ENCODE peak calls at places on chromosomes 5 and 9, in nine cellular contexts. One of them, this sample, is unnamed.

GRCh38 chr5:124843596-124843899 is 97.1 kb upstream of the ZNF608 start:
- DNase-seq in AG04449: no peak
- DNase-seq in RWPE1: no peak
- DNase-seq in GM20000: no peak
- DNase-seq in epithelial cell of proximal tubule: no peak
- DNase-seq in PC-3: no peak
- DNase-seq in cardiac muscle cell: no peak
- DNase-seq in nephron progenitor cell: no peak
- DNase-seq in endothelial cell: no peak
- DNase-seq in this sample: peak

GRCh38 chr9:88777498-88778312 is 213.6 kb upstream of the S1PR3 start:
- DNase-seq in GM20000: no peak
- DNase-seq in AG04449: no peak
- DNase-seq in RWPE1: no peak
- DNase-seq in PC-3: peak
- DNase-seq in cardiac muscle cell: peak
- DNase-seq in nephron progenitor cell: peak
- DNase-seq in epithelial cell of proximal tubule: no peak
- DNase-seq in endothelial cell: peak
- DNase-seq in this sample: peak

GRCh38 chr5:30894811-30895210 is 298.7 kb upstream of the CDH6 start:
- DNase-seq in GM20000: no peak
- DNase-seq in endothelial cell: no peak
- DNase-seq in AG04449: no peak
- DNase-seq in PC-3: peak
- DNase-seq in cardiac muscle cell: no peak
- DNase-seq in RWPE1: no peak
- DNase-seq in nephron progenitor cell: no peak
- DNase-seq in epithelial cell of proximal tubule: peak
- DNase-seq in this sample: no peak

GRCh38 chr5:16992006-16992405 is 55.9 kb upstream of the MYO10 start:
- DNase-seq in nephron progenitor cell: no peak
- DNase-seq in epithelial cell of proximal tubule: no peak
- DNase-seq in RWPE1: no peak
- DNase-seq in GM20000: no peak
- DNase-seq in AG04449: no peak
- DNase-seq in cardiac muscle cell: no peak
- DNase-seq in endothelial cell: no peak
- DNase-seq in PC-3: peak
- DNase-seq in this sample: peak

GRCh38 chr5:132830436-132831094 is at the start of gene SHROOM1:
- DNase-seq in epithelial cell of proximal tubule: no peak
- DNase-seq in PC-3: peak
- DNase-seq in nephron progenitor cell: peak
- DNase-seq in GM20000: peak
- DNase-seq in RWPE1: peak
- DNase-seq in endothelial cell: no peak
- DNase-seq in cardiac muscle cell: peak
- DNase-seq in AG04449: no peak
- DNase-seq in this sample: peak

GRCh38 chr5:168613996-168614395 is 34.8 kb upstream of the PANK3 start:
- DNase-seq in PC-3: peak
- DNase-seq in AG04449: no peak
- DNase-seq in endothelial cell: no peak
- DNase-seq in RWPE1: no peak
- DNase-seq in cardiac muscle cell: no peak
- DNase-seq in GM20000: no peak
- DNase-seq in nephron progenitor cell: no peak
- DNase-seq in epithelial cell of proximal tubule: no peak
- DNase-seq in this sample: no peak

GRCh38 chr9:133738039-133738805 is at the start of gene SARDH:
- DNase-seq in GM20000: peak
- DNase-seq in AG04449: no peak
- DNase-seq in epithelial cell of proximal tubule: no peak
- DNase-seq in PC-3: peak
- DNase-seq in nephron progenitor cell: peak
- DNase-seq in endothelial cell: peak
- DNase-seq in cardiac muscle cell: peak
- DNase-seq in RWPE1: peak
- DNase-seq in this sample: peak

GRCh38 chr5:32136342-32136741 is 37.8 kb downstream of the GOLPH3 start:
- DNase-seq in nephron progenitor cell: no peak
- DNase-seq in RWPE1: no peak
- DNase-seq in AG04449: no peak
- DNase-seq in PC-3: no peak
- DNase-seq in endothelial cell: no peak
- DNase-seq in GM20000: no peak
- DNase-seq in epithelial cell of proximal tubule: no peak
- DNase-seq in cardiac muscle cell: no peak
- DNase-seq in this sample: peak

GRCh38 chr9:86176468-86176867 is 77.1 kb upstream of the GOLM1 start:
- DNase-seq in nephron progenitor cell: no peak
- DNase-seq in AG04449: no peak
- DNase-seq in RWPE1: peak
- DNase-seq in cardiac muscle cell: peak
- DNase-seq in GM20000: no peak
- DNase-seq in endothelial cell: no peak
- DNase-seq in epithelial cell of proximal tubule: no peak
- DNase-seq in PC-3: peak
- DNase-seq in this sample: peak

GRCh38 chr5:140202610-140203009 is 27.6 kb downstream of the CYSTM1 start:
- DNase-seq in PC-3: no peak
- DNase-seq in epithelial cell of proximal tubule: no peak
- DNase-seq in AG04449: no peak
- DNase-seq in endothelial cell: no peak
- DNase-seq in cardiac muscle cell: no peak
- DNase-seq in GM20000: no peak
- DNase-seq in nephron progenitor cell: no peak
- DNase-seq in RWPE1: no peak
- DNase-seq in this sample: no peak

GRCh38 chr5:31106742-31107546 is 86.5 kb upstream of the CDH6 start:
- DNase-seq in GM20000: no peak
- DNase-seq in endothelial cell: no peak
- DNase-seq in nephron progenitor cell: no peak
- DNase-seq in RWPE1: no peak
- DNase-seq in PC-3: peak
- DNase-seq in epithelial cell of proximal tubule: peak
- DNase-seq in cardiac muscle cell: peak
- DNase-seq in AG04449: no peak
- DNase-seq in this sample: no peak

GRCh38 chr5:43115968-43116367 is 4.7 kb upstream of the ZNF131 start:
- DNase-seq in cardiac muscle cell: no peak
- DNase-seq in AG04449: no peak
- DNase-seq in RWPE1: no peak
- DNase-seq in PC-3: no peak
- DNase-seq in epithelial cell of proximal tubule: no peak
- DNase-seq in endothelial cell: no peak
- DNase-seq in nephron progenitor cell: no peak
- DNase-seq in GM20000: no peak
- DNase-seq in this sample: no peak

GRCh38 chr5:4737868-4738267 is 402.3 kb upstream of the ADAMTS16 start:
- DNase-seq in nephron progenitor cell: no peak
- DNase-seq in PC-3: no peak
- DNase-seq in endothelial cell: no peak
- DNase-seq in AG04449: no peak
- DNase-seq in GM20000: no peak
- DNase-seq in RWPE1: no peak
- DNase-seq in epithelial cell of proximal tubule: no peak
- DNase-seq in cardiac muscle cell: no peak
- DNase-seq in this sample: no peak

GRCh38 chr5:179588166-179588565 is 35.3 kb downstream of the HNRNPH1 start:
- DNase-seq in RWPE1: no peak
- DNase-seq in nephron progenitor cell: no peak
- DNase-seq in AG04449: no peak
- DNase-seq in epithelial cell of proximal tubule: no peak
- DNase-seq in PC-3: no peak
- DNase-seq in endothelial cell: no peak
- DNase-seq in cardiac muscle cell: no peak
- DNase-seq in GM20000: no peak
- DNase-seq in this sample: no peak

GRCh38 chr5:132090107-132090506 is 16.5 kb downstream of the CSF2 start:
- DNase-seq in nephron progenitor cell: no peak
- DNase-seq in endothelial cell: no peak
- DNase-seq in PC-3: peak
- DNase-seq in AG04449: no peak
- DNase-seq in RWPE1: peak
- DNase-seq in GM20000: no peak
- DNase-seq in epithelial cell of proximal tubule: peak
- DNase-seq in cardiac muscle cell: peak
- DNase-seq in this sample: peak

GRCh38 chr5:134113908-134114875 is at the start of gene TCF7:
- DNase-seq in AG04449: no peak
- DNase-seq in GM20000: peak
- DNase-seq in PC-3: peak
- DNase-seq in cardiac muscle cell: peak
- DNase-seq in nephron progenitor cell: peak
- DNase-seq in endothelial cell: peak
- DNase-seq in epithelial cell of proximal tubule: no peak
- DNase-seq in RWPE1: peak
- DNase-seq in this sample: peak

GRCh38 chr9:91033270-91033669 is 231.7 kb downstream of the SYK start:
- DNase-seq in PC-3: no peak
- DNase-seq in epithelial cell of proximal tubule: no peak
- DNase-seq in GM20000: no peak
- DNase-seq in RWPE1: no peak
- DNase-seq in nephron progenitor cell: no peak
- DNase-seq in endothelial cell: no peak
- DNase-seq in cardiac muscle cell: no peak
- DNase-seq in AG04449: no peak
- DNase-seq in this sample: no peak

GRCh38 chr9:135336722-135337490 is 142.7 kb upstream of the PPP1R26 start:
- DNase-seq in AG04449: no peak
- DNase-seq in RWPE1: no peak
- DNase-seq in PC-3: no peak
- DNase-seq in endothelial cell: no peak
- DNase-seq in GM20000: no peak
- DNase-seq in cardiac muscle cell: no peak
- DNase-seq in nephron progenitor cell: no peak
- DNase-seq in epithelial cell of proximal tubule: no peak
- DNase-seq in this sample: no peak

GRCh38 chr9:12993432-12993831 is 218.6 kb downstream of the LURAP1L start:
- DNase-seq in cardiac muscle cell: peak
- DNase-seq in RWPE1: no peak
- DNase-seq in AG04449: no peak
- DNase-seq in nephron progenitor cell: no peak
- DNase-seq in epithelial cell of proximal tubule: no peak
- DNase-seq in GM20000: no peak
- DNase-seq in PC-3: no peak
- DNase-seq in endothelial cell: no peak
- DNase-seq in this sample: no peak

GRCh38 chr9:12989669-12990068 is 214.8 kb downstream of the LURAP1L start:
- DNase-seq in PC-3: no peak
- DNase-seq in cardiac muscle cell: no peak
- DNase-seq in epithelial cell of proximal tubule: no peak
- DNase-seq in GM20000: no peak
- DNase-seq in endothelial cell: no peak
- DNase-seq in RWPE1: no peak
- DNase-seq in nephron progenitor cell: no peak
- DNase-seq in AG04449: no peak
- DNase-seq in this sample: no peak

GRCh38 chr9:12988259-12988658 is 213.4 kb downstream of the LURAP1L start:
- DNase-seq in cardiac muscle cell: no peak
- DNase-seq in PC-3: no peak
- DNase-seq in nephron progenitor cell: no peak
- DNase-seq in GM20000: no peak
- DNase-seq in epithelial cell of proximal tubule: no peak
- DNase-seq in endothelial cell: no peak
- DNase-seq in RWPE1: no peak
- DNase-seq in AG04449: no peak
- DNase-seq in this sample: no peak
- TF ChIP-seq CTCF in cardiac muscle cell: no peak
- TF ChIP-seq CTCF in PC-3: peak
- TF ChIP-seq CTCF in nephron progenitor cell: no peak
- TF ChIP-seq CTCF in GM20000: no peak
- TF ChIP-seq CTCF in epithelial cell of proximal tubule: peak
- TF ChIP-seq CTCF in endothelial cell: no peak
- TF ChIP-seq CTCF in RWPE1: peak
- TF ChIP-seq CTCF in AG04449: no peak
- TF ChIP-seq CTCF in this sample: peak

DNA sequence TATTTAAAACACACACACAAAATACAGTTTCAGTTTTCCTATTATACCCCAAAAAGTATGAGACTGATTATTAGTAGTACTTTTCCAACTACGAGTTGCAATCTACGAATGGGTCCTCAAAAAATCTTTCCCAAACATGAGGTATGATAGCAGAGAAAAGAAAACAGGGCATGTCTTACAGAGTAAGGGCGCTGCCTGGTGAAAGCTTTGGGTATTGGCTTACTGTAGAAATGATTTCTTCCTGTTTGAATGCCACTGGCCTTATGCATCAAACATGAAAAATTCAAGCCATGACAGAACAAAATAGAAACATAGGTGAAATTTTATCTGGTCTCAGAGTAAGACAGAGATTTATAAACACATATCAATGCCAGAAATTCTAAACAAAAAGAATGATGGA is 448.0 kb downstream of the SPOCK1 start:
- DNase-seq in PC-3: peak
- DNase-seq in epithelial cell of proximal tubule: no peak
- DNase-seq in nephron progenitor cell: no peak
- DNase-seq in cardiac muscle cell: no peak
- DNase-seq in AG04449: no peak
- DNase-seq in endothelial cell: no peak
- DNase-seq in GM20000: no peak
- DNase-seq in RWPE1: no peak
- DNase-seq in this sample: no peak
- TF ChIP-seq CTCF in PC-3: peak
- TF ChIP-seq CTCF in epithelial cell of proximal tubule: peak
- TF ChIP-seq CTCF in nephron progenitor cell: no peak
- TF ChIP-seq CTCF in cardiac muscle cell: peak
- TF ChIP-seq CTCF in AG04449: peak
- TF ChIP-seq CTCF in endothelial cell: no peak
- TF ChIP-seq CTCF in GM20000: no peak
- TF ChIP-seq CTCF in RWPE1: no peak
- TF ChIP-seq CTCF in this sample: no peak

DNA sequence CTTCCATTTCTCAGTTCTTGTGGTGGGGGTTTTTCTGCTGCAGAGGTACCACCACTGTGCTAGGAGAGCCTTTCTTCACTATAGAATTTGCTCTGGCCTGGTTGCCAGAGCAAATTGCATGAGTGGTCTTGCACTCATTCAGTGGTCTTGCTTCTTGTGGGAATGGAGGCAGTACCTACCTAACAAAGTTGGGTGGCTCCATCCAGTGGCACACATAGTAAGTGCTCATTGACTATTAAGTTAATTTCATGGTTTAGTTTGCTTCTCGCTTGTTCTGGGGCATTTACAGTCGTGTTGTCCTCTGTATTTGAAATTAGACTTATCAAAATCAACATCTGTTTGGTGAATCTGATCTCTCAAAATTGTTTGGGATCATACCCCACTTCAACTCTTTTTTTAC is 23.0 kb downstream of the SLC28A3 start:
- DNase-seq in cardiac muscle cell: no peak
- DNase-seq in PC-3: no peak
- DNase-seq in GM20000: peak
- DNase-seq in AG04449: no peak
- DNase-seq in RWPE1: no peak
- DNase-seq in epithelial cell of proximal tubule: no peak
- DNase-seq in nephron progenitor cell: no peak
- DNase-seq in endothelial cell: no peak
- DNase-seq in this sample: no peak
- TF ChIP-seq CTCF in cardiac muscle cell: peak
- TF ChIP-seq CTCF in PC-3: peak
- TF ChIP-seq CTCF in GM20000: peak
- TF ChIP-seq CTCF in AG04449: no peak
- TF ChIP-seq CTCF in RWPE1: no peak
- TF ChIP-seq CTCF in epithelial cell of proximal tubule: peak
- TF ChIP-seq CTCF in nephron progenitor cell: no peak
- TF ChIP-seq CTCF in endothelial cell: no peak
- TF ChIP-seq CTCF in this sample: no peak

GRCh38 chr5:10724799-10725507 is 36.1 kb downstream of the DAP start:
- DNase-seq in RWPE1: peak
- DNase-seq in nephron progenitor cell: no peak
- DNase-seq in AG04449: no peak
- DNase-seq in epithelial cell of proximal tubule: no peak
- DNase-seq in GM20000: no peak
- DNase-seq in cardiac muscle cell: peak
- DNase-seq in PC-3: peak
- DNase-seq in endothelial cell: no peak
- DNase-seq in this sample: peak
- TF ChIP-seq CTCF in RWPE1: no peak
- TF ChIP-seq CTCF in nephron progenitor cell: no peak
- TF ChIP-seq CTCF in AG04449: no peak
- TF ChIP-seq CTCF in epithelial cell of proximal tubule: no peak
- TF ChIP-seq CTCF in GM20000: no peak
- TF ChIP-seq CTCF in cardiac muscle cell: peak
- TF ChIP-seq CTCF in PC-3: peak
- TF ChIP-seq CTCF in endothelial cell: no peak
- TF ChIP-seq CTCF in this sample: peak